ENCODE peak calls at places on chromosomes 2 and 18, in four cellular contexts. One of them, this sample, is unnamed.

GRCh38 chr2:104487381-104487780 is 366.5 kb upstream of the POU3F3 start:
- DNase-seq in neuronal stem cell: no peak
- DNase-seq in IMR-90: no peak
- DNase-seq in H9: no peak
- DNase-seq in this sample: no peak

GRCh38 chr2:22890142-22890541 is 494.8 kb upstream of the KLHL29 start:
- DNase-seq in neuronal stem cell: no peak
- DNase-seq in IMR-90: no peak
- DNase-seq in H9: no peak
- DNase-seq in this sample: no peak

GRCh38 chr2:24501813-24502212 is 10.8 kb downstream of the NCOA1 start:
- DNase-seq in IMR-90: no peak
- DNase-seq in neuronal stem cell: no peak
- DNase-seq in H9: no peak
- DNase-seq in this sample: no peak

GRCh38 chr2:11541693-11542274 is 7.9 kb downstream of the GREB1 start:
- DNase-seq in H9: no peak
- DNase-seq in neuronal stem cell: no peak
- DNase-seq in IMR-90: no peak
- DNase-seq in this sample: no peak

GRCh38 chr2:217723078-217723477 is 279.7 kb downstream of the TNS1 start:
- DNase-seq in IMR-90: peak; percentile 72
- DNase-seq in neuronal stem cell: no peak
- DNase-seq in H9: no peak
- DNase-seq in this sample: peak; percentile 19

GRCh38 chr2:239839306-239839705 is 185.8 kb downstream of the NDUFA10 start:
- DNase-seq in IMR-90: no peak
- DNase-seq in H9: no peak
- DNase-seq in neuronal stem cell: no peak
- DNase-seq in this sample: no peak

GRCh38 chr2:207156451-207157161 is 9.1 kb downstream of the KLF7 start:
- DNase-seq in IMR-90: no peak
- DNase-seq in neuronal stem cell: no peak
- DNase-seq in H9: no peak
- DNase-seq in this sample: no peak

GRCh38 chr2:55232863-55233657 is 572 bp downstream of the RPS27A start:
- DNase-seq in neuronal stem cell: no peak
- DNase-seq in IMR-90: peak; percentile 21
- DNase-seq in H9: no peak
- DNase-seq in this sample: peak; percentile 46

GRCh38 chr2:217372794-217373193 is 512.9 kb upstream of the TNP1 start:
- DNase-seq in H9: no peak
- DNase-seq in neuronal stem cell: no peak
- DNase-seq in IMR-90: no peak
- DNase-seq in this sample: no peak

GRCh38 chr2:198054299-198054698 is 249.9 kb downstream of the PLCL1 start:
- DNase-seq in neuronal stem cell: peak; percentile 15
- DNase-seq in IMR-90: peak; percentile 37
- DNase-seq in H9: peak; percentile 51
- DNase-seq in this sample: peak; percentile 47

GRCh38 chr2:191959209-191959608 is 112.3 kb upstream of the CAVIN2 start:
- DNase-seq in IMR-90: no peak
- DNase-seq in H9: no peak
- DNase-seq in neuronal stem cell: no peak
- DNase-seq in this sample: no peak

GRCh38 chr2:63132020-63132419 is 81.4 kb downstream of the OTX1 start:
- DNase-seq in neuronal stem cell: no peak
- DNase-seq in H9: no peak
- DNase-seq in IMR-90: no peak
- DNase-seq in this sample: no peak
- H2BK15ac ChIP-seq in neuronal stem cell: no peak overlapping the region
- H2BK15ac ChIP-seq in H9: no peak overlapping the region
- H2BK15ac ChIP-seq in IMR-90: no peak overlapping the region
- H2BK15ac ChIP-seq in this sample: no peak overlapping the region

GRCh38 chr2:187569571-187569970 is 15.3 kb upstream of the TFPI start:
- DNase-seq in neuronal stem cell: no peak
- DNase-seq in H9: no peak
- DNase-seq in IMR-90: no peak
- DNase-seq in this sample: no peak
- H2BK15ac ChIP-seq in neuronal stem cell: no peak overlapping the region
- H2BK15ac ChIP-seq in H9: no peak overlapping the region
- H2BK15ac ChIP-seq in IMR-90: peak overlapping the region; percentile 15
- H2BK15ac ChIP-seq in this sample: no peak overlapping the region

GRCh38 chr18:37570336-37570930 is 4.8 kb upstream of the CELF4 start:
- DNase-seq in H9: peak; percentile 63
- DNase-seq in neuronal stem cell: no peak
- DNase-seq in IMR-90: no peak
- DNase-seq in this sample: no peak
- H2BK15ac ChIP-seq in H9: no peak overlapping the region
- H2BK15ac ChIP-seq in neuronal stem cell: no peak overlapping the region
- H2BK15ac ChIP-seq in IMR-90: no peak overlapping the region
- H2BK15ac ChIP-seq in this sample: no peak overlapping the region

GRCh38 chr2:65868177-65868576 is 435.8 kb upstream of the SPRED2 start:
- DNase-seq in H9: no peak
- DNase-seq in neuronal stem cell: no peak
- DNase-seq in IMR-90: no peak
- DNase-seq in this sample: no peak
- H2BK15ac ChIP-seq in H9: no peak overlapping the region
- H2BK15ac ChIP-seq in neuronal stem cell: no peak overlapping the region
- H2BK15ac ChIP-seq in IMR-90: no peak overlapping the region
- H2BK15ac ChIP-seq in this sample: no peak overlapping the region

GRCh38 chr2:5515693-5516092 is 176.5 kb upstream of the SOX11 start:
- DNase-seq in neuronal stem cell: no peak
- DNase-seq in H9: no peak
- DNase-seq in IMR-90: no peak
- DNase-seq in this sample: no peak

GRCh38 chr2:5509362-5509761 is 182.8 kb upstream of the SOX11 start:
- DNase-seq in neuronal stem cell: no peak
- DNase-seq in IMR-90: no peak
- DNase-seq in H9: no peak
- DNase-seq in this sample: no peak

GRCh38 chr2:5507374-5507773 is 184.8 kb upstream of the SOX11 start:
- DNase-seq in H9: no peak
- DNase-seq in neuronal stem cell: no peak
- DNase-seq in IMR-90: no peak
- DNase-seq in this sample: no peak

GRCh38 chr2:5510082-5510481 is 182.1 kb upstream of the SOX11 start:
- DNase-seq in neuronal stem cell: no peak
- DNase-seq in IMR-90: no peak
- DNase-seq in H9: no peak
- DNase-seq in this sample: no peak
- H2BK15ac ChIP-seq in neuronal stem cell: no peak overlapping the region
- H2BK15ac ChIP-seq in IMR-90: no peak overlapping the region
- H2BK15ac ChIP-seq in H9: no peak overlapping the region
- H2BK15ac ChIP-seq in this sample: no peak overlapping the region

GRCh38 chr18:10114727-10115463 is 201.1 kb downstream of the VAPA start:
- DNase-seq in neuronal stem cell: no peak
- DNase-seq in H9: no peak
- DNase-seq in IMR-90: no peak
- DNase-seq in this sample: no peak

GRCh38 chr18:10119991-10120390 is 206.2 kb downstream of the VAPA start:
- DNase-seq in IMR-90: no peak
- DNase-seq in H9: no peak
- DNase-seq in neuronal stem cell: no peak
- DNase-seq in this sample: no peak

GRCh38 chr18:10119528-10119927 is 205.7 kb downstream of the VAPA start:
- DNase-seq in H9: no peak
- DNase-seq in IMR-90: no peak
- DNase-seq in neuronal stem cell: no peak
- DNase-seq in this sample: no peak

GRCh38 chr18:10113156-10114022 is 199.6 kb downstream of the VAPA start:
- DNase-seq in neuronal stem cell: no peak
- DNase-seq in H9: no peak
- DNase-seq in IMR-90: no peak
- DNase-seq in this sample: peak; percentile 78

DNA sequence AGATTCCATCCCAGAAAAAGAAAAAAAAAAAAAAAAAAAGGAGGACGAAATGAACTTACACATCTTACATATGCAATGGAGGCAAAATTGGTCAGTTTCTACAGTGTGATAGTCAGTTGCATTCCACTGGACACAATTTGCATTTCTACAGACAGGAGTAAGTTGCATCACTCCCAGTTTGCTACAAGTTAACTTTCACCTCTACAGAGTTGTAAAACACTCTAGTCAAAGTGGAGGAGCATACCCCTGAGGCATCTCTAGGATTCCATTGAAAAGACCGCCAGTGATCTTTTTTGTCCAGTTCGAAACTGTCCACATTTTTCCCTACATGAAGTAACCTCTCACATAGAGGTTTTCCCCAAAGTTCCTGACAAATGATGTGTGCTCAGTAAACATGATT is 202.8 kb downstream of the VAPA start:
- DNase-seq in neuronal stem cell: no peak
- DNase-seq in IMR-90: no peak
- DNase-seq in H9: no peak
- DNase-seq in this sample: no peak
- H2BK15ac ChIP-seq in neuronal stem cell: no peak overlapping the region
- H2BK15ac ChIP-seq in IMR-90: peak overlapping the region; percentile 52
- H2BK15ac ChIP-seq in H9: no peak overlapping the region
- H2BK15ac ChIP-seq in this sample: no peak overlapping the region

DNA sequence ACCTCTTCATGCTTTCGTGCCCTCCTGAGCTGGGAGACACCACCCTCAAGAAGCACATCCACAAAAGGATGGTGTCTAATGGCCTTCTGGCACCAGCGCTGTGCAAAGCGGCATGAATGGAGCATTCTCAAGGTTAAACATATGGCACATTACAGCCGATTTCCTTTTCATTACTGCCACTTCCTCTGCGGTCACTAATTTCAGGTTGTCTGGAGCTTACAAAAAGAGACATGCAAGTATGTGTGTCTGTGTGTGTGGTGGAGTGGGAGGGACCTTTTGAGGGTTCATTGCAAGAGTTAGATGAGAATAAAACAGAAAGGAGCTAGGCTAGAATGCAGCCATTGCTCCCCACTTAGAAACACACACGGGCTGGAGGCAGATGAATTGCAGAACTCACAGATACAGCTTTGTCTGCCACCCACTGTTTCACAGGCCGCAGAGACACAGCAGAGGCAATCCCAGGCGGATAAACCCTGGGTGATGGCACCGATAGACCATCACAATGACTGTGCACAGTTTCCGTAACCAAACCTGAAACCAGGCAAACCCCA is 76.0 kb downstream of the TGIF1 start:
- DNase-seq in H9: no peak
- DNase-seq in neuronal stem cell: no peak
- DNase-seq in IMR-90: no peak
- DNase-seq in this sample: no peak
- H2BK15ac ChIP-seq in H9: no peak overlapping the region
- H2BK15ac ChIP-seq in neuronal stem cell: no peak overlapping the region
- H2BK15ac ChIP-seq in IMR-90: no peak overlapping the region
- H2BK15ac ChIP-seq in this sample: no peak overlapping the region

GRCh38 chr2:88177556-88177955 is 7.4 kb downstream of the THNSL2 start:
- DNase-seq in neuronal stem cell: no peak
- DNase-seq in IMR-90: no peak
- DNase-seq in H9: no peak
- DNase-seq in this sample: no peak
- H2BK15ac ChIP-seq in neuronal stem cell: no peak overlapping the region
- H2BK15ac ChIP-seq in IMR-90: no peak overlapping the region
- H2BK15ac ChIP-seq in H9: no peak overlapping the region
- H2BK15ac ChIP-seq in this sample: no peak overlapping the region

GRCh38 chr2:70901235-70902066 is 34.2 kb upstream of the ATP6V1B1 start:
- DNase-seq in IMR-90: peak; percentile 34
- DNase-seq in neuronal stem cell: no peak
- DNase-seq in H9: peak; percentile 69
- DNase-seq in this sample: peak; percentile 44
- H2BK15ac ChIP-seq in IMR-90: no peak overlapping the region
- H2BK15ac ChIP-seq in neuronal stem cell: peak overlapping the region; percentile 88
- H2BK15ac ChIP-seq in H9: no peak overlapping the region
- H2BK15ac ChIP-seq in this sample: no peak overlapping the region

GRCh38 chr18:49563701-49564100 is 1.8 kb downstream of the LIPG start:
- DNase-seq in neuronal stem cell: no peak
- DNase-seq in IMR-90: no peak
- DNase-seq in H9: no peak
- DNase-seq in this sample: no peak
- H2BK15ac ChIP-seq in neuronal stem cell: no peak overlapping the region
- H2BK15ac ChIP-seq in IMR-90: no peak overlapping the region
- H2BK15ac ChIP-seq in H9: no peak overlapping the region
- H2BK15ac ChIP-seq in this sample: no peak overlapping the region

This sample was measured in mesenchymal stem cell.